ENCODE peak calls at places on chromosomes 7 and 10, in six cellular contexts. T is lung, C is H9, B is Peyer's patch, P is A549, K is astrocyte of the cerebellum. J is an unnamed sample.
A peak's percentile ranks its signal among the peaks of the same experiment; 100 is the strongest.

GRCh38 chr7:341841-342638 is 52.1 kb downstream of the FOXL3 start:
- DNase-seq in T (no peak), C (no peak), B (no peak), P (no peak), K (no peak), J (no peak)

GRCh38 chr10:37856881-37857286 is 526 bp downstream of the ZNF248 start:
- DNase-seq in T (no peak), C (no peak), B (peak; percentile 36), P (no peak), K (no peak), J (no peak)

GRCh38 chr7:44978511-44979366 is at the start of gene MYO1G:
- DNase-seq in T (peak; percentile 66), C (no peak), B (peak; percentile 91), P (no peak), K (no peak), J (peak; percentile 69)

GRCh38 chr7:152081088-152081487 is 55.6 kb downstream of the GALNT11 start:
- DNase-seq in T (no peak), C (no peak), B (no peak), P (no peak), K (no peak), J (no peak)

GRCh38 chr10:130463104-130463875 is 327.1 kb downstream of the GLRX3 start:
- DNase-seq in T (no peak), C (peak; percentile 12), B (no peak), P (no peak), K (no peak), J (no peak)

GRCh38 chr7:27236053-27236410 is 6.6 kb upstream of the EVX1 start:
- DNase-seq in T (no peak), C (no peak), B (no peak), P (no peak), K (no peak), J (no peak)

GRCh38 chr7:45881759-45882464 is 6.4 kb upstream of the IGFBP1 start:
- DNase-seq in T (no peak), C (no peak), B (no peak), P (no peak), K (no peak), J (no peak)

GRCh38 chr10:102629661-102630614 is 14.3 kb upstream of the TRIM8 start:
- DNase-seq in T (no peak), C (peak; percentile 90), B (no peak), P (no peak), K (peak; percentile 66), J (no peak)

GRCh38 chr7:2060701-2061100 is 172.0 kb downstream of the MAD1L1 start:
- DNase-seq in T (no peak), C (no peak), B (no peak), P (no peak), K (peak; percentile 66), J (no peak)

GRCh38 chr7:43454936-43455518 is 127.9 kb upstream of the STK17A start:
- DNase-seq in T (no peak), C (no peak), B (no peak), P (peak; percentile 38), K (peak; percentile 41), J (no peak)

GRCh38 chr7:16463520-16463919 is 2.0 kb downstream of the SOSTDC1 start:
- DNase-seq in T (no peak), C (no peak), B (no peak), P (no peak), K (no peak), J (no peak)

GRCh38 chr10:112349521-112350085 is 24.3 kb upstream of the ACSL5 start:
- DNase-seq in T (no peak), C (no peak), B (no peak), P (no peak), K (no peak), J (no peak)

GRCh38 chr10:29585488-29585976 is 49.2 kb downstream of the SVIL start:
- DNase-seq in T (peak; percentile 6), C (peak; percentile 78), B (no peak), P (no peak), K (peak; percentile 20), J (no peak)

GRCh38 chr10:68135922-68136718 is 26.8 kb downstream of the MYPN start:
- DNase-seq in T (no peak), C (no peak), B (no peak), P (peak; percentile 87), K (peak; percentile 36), J (no peak)

GRCh38 chr10:97921581-97922377 is 72.1 kb downstream of the GOLGA7B start:
- DNase-seq in T (no peak), C (no peak), B (no peak), P (no peak), K (no peak), J (no peak)

GRCh38 chr10:79223346-79224048 is 123.8 kb upstream of the PPIF start:
- DNase-seq in T (peak; percentile 85), C (no peak), B (no peak), P (no peak), K (no peak), J (no peak)

GRCh38 chr7:37369904-37370303 is 78.8 kb downstream of the ELMO1 start:
- DNase-seq in T (no peak), C (no peak), B (no peak), P (no peak), K (no peak), J (no peak)

GRCh38 chr7:26813426-26813825 is 51.0 kb downstream of the SKAP2 start:
- DNase-seq in T (no peak), C (no peak), B (no peak), P (no peak), K (peak; percentile 0), J (no peak)

GRCh38 chr10:97796651-97797050 is 24.9 kb upstream of the SFRP5 start:
- DNase-seq in T (no peak), C (no peak), B (no peak), P (no peak), K (no peak), J (no peak)

GRCh38 chr10:14481752-14482151 is 151.0 kb upstream of the FRMD4A start:
- DNase-seq in T (no peak), C (no peak), B (no peak), P (no peak), K (no peak), J (no peak)

GRCh38 chr10:97690138-97690537 is 3.1 kb upstream of the AVPI1 start:
- DNase-seq in T (no peak), C (no peak), B (no peak), P (no peak), K (no peak), J (no peak)

GRCh38 chr10:69949770-69950169 is 102.9 kb upstream of the MACROH2A2 start:
- DNase-seq in T (no peak), C (no peak), B (no peak), P (no peak), K (no peak), J (no peak)

GRCh38 chr7:151406886-151407583 is 2.8 kb downstream of the WDR86 start:
- DNase-seq in T (no peak), C (no peak), B (no peak), P (no peak), K (no peak), J (no peak)

GRCh38 chr10:126640391-126640790 is 30.1 kb downstream of the C10orf90 start:
- DNase-seq in T (no peak), C (no peak), B (no peak), P (no peak), K (no peak), J (no peak)

GRCh38 chr10:96720422-96721206 is at the start of gene PIK3AP1:
- DNase-seq in T (peak; percentile 52), C (peak; percentile 84), B (peak; percentile 80), P (peak; percentile 56), K (no peak), J (peak; percentile 81)

GRCh38 chr10:129039406-129040345 is 427.4 kb upstream of the MGMT start:
- DNase-seq in T (no peak), C (no peak), B (no peak), P (no peak), K (no peak), J (no peak)

GRCh38 chr10:61662794-61663259 is at the start of gene CABCOCO1:
- DNase-seq in T (peak; percentile 65), C (peak; percentile 84), B (no peak), P (peak; percentile 72), K (no peak), J (no peak)

GRCh38 chr7:136890379-136890778 is 21.9 kb downstream of the CHRM2 start:
- DNase-seq in T (no peak), C (no peak), B (no peak), P (no peak), K (no peak), J (no peak)

GRCh38 chr7:27586825-27587224 is 75.9 kb downstream of the HIBADH start:
- DNase-seq in T (no peak), C (peak; percentile 33), B (no peak), P (no peak), K (no peak), J (peak; percentile 23)

GRCh38 chr10:32952541-32953276 is 5.3 kb downstream of the ITGB1 start:
- DNase-seq in T (no peak), C (no peak), B (no peak), P (no peak), K (no peak), J (no peak)

GRCh38 chr7:27171636-27172387 is 2.3 kb downstream of the HOXA10 start:
- DNase-seq in T (no peak), C (peak; percentile 56), B (no peak), P (no peak), K (no peak), J (peak; percentile 18)

GRCh38 chr7:133528796-133529195 is 275.9 kb downstream of the EXOC4 start:
- DNase-seq in T (no peak), C (no peak), B (no peak), P (no peak), K (no peak), J (no peak)

GRCh38 chr7:12111461-12112405 is 99.4 kb upstream of the TMEM106B start:
- DNase-seq in T (peak; percentile 54), C (peak; percentile 75), B (no peak), P (no peak), K (no peak), J (no peak)
- TF ChIP-seq CTCF in T (no peak), C (peak; percentile 26), B (no peak), P (no peak), K (no peak), J (no peak)

DNA sequence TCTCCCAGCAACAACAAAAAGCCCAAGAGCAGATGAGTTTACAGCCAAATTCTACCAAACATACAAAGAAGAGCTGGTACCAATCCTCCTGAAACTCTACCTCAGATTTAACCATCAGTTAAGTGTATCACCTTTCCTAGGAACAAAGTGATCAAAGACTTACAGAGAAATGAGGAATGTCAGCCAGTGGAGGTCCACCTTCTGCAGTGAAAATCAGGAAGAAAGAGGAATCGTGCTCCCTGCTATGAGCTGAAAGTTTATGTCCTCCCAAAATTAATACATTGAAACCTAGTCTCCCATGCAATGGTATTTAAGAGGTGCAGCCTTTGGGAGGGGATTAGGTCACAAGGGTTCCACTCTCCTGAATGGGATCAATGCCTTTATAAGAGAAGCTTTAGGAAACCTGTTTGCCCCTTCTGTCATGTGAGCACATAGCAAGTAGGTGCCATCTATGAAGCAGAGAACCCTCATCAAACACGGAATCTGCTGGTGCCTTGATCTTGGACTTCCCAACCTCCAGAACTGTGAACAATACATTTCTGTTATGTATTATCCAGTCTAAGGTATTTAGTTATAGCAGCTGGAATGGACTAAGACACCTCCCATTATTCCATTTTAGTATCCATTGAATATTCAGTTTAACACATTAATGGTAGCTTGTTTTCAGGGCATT is 139.0 kb upstream of the FZD8 start:
- DNase-seq in T (no peak), C (no peak), B (no peak), P (no peak), K (no peak), J (no peak)
- TF ChIP-seq CTCF in T (no peak), C (no peak), B (no peak), P (no peak), K (no peak), J (no peak)

GRCh38 chr7:50369408-50370026 is 65.0 kb downstream of the IKZF1 start:
- DNase-seq in T (no peak), C (peak; percentile 50), B (no peak), P (no peak), K (no peak), J (no peak)
- TF ChIP-seq CTCF in T (peak; percentile 53), C (peak; percentile 92), B (peak; percentile 61), P (no peak), K (peak; percentile 40), J (peak; percentile 50)

GRCh38 chr7:101804642-101805401 is 12.6 kb upstream of the CUX1 start:
- DNase-seq in T (no peak), C (peak; percentile 83), B (no peak), P (peak; percentile 49), K (no peak), J (no peak)
- TF ChIP-seq CTCF in T (no peak), C (peak; percentile 71), B (peak; percentile 41), P (no peak), K (peak; percentile 28), J (no peak)